ENCODE peak calls at places on chromosomes 7 and 10, in four cellular contexts. One of them, this sample, is unnamed.

GRCh38 chr7:22718200-22718711 is 8.7 kb upstream of the IL6 start:
- DNase-seq in heart right ventricle: no peak
- DNase-seq in PC-9: peak; percentile 94
- DNase-seq in left ventricle myocardium inferior: no peak
- DNase-seq in this sample: no peak

GRCh38 chr7:128833148-128833938 is 3.1 kb downstream of the FLNC start:
- DNase-seq in PC-9: no peak
- DNase-seq in heart right ventricle: peak; percentile 82
- DNase-seq in left ventricle myocardium inferior: peak; percentile 77
- DNase-seq in this sample: peak; percentile 68

GRCh38 chr10:19412531-19412930 is 363.9 kb downstream of the MALRD1 start:
- DNase-seq in left ventricle myocardium inferior: no peak
- DNase-seq in heart right ventricle: no peak
- DNase-seq in PC-9: no peak
- DNase-seq in this sample: no peak

GRCh38 chr10:17637869-17638268 is 6.1 kb upstream of the STAM start:
- DNase-seq in PC-9: no peak
- DNase-seq in left ventricle myocardium inferior: no peak
- DNase-seq in heart right ventricle: no peak
- DNase-seq in this sample: no peak

GRCh38 chr7:142496545-142496991 is 238.7 kb upstream of the PRSS58 start:
- DNase-seq in left ventricle myocardium inferior: no peak
- DNase-seq in heart right ventricle: no peak
- DNase-seq in PC-9: peak; percentile 98
- DNase-seq in this sample: no peak

GRCh38 chr7:127916735-127917134 is 114.5 kb downstream of the LRRC4 start:
- DNase-seq in left ventricle myocardium inferior: no peak
- DNase-seq in PC-9: no peak
- DNase-seq in heart right ventricle: no peak
- DNase-seq in this sample: no peak

GRCh38 chr7:4633012-4633411 is 49.1 kb upstream of the FOXK1 start:
- DNase-seq in heart right ventricle: no peak
- DNase-seq in PC-9: no peak
- DNase-seq in left ventricle myocardium inferior: no peak
- DNase-seq in this sample: no peak

GRCh38 chr7:84389242-84389641 is 194.7 kb upstream of the SEMA3A start:
- DNase-seq in PC-9: no peak
- DNase-seq in left ventricle myocardium inferior: no peak
- DNase-seq in heart right ventricle: no peak
- DNase-seq in this sample: no peak

GRCh38 chr10:113041841-113042745 is 92.0 kb downstream of the TCF7L2 start:
- DNase-seq in PC-9: no peak
- DNase-seq in heart right ventricle: no peak
- DNase-seq in left ventricle myocardium inferior: no peak
- DNase-seq in this sample: no peak

GRCh38 chr10:129305046-129305445 is 162.0 kb upstream of the MGMT start:
- DNase-seq in left ventricle myocardium inferior: no peak
- DNase-seq in heart right ventricle: no peak
- DNase-seq in PC-9: peak; percentile 37
- DNase-seq in this sample: no peak

GRCh38 chr7:11726251-11727155 is 105.5 kb downstream of the THSD7A start:
- DNase-seq in left ventricle myocardium inferior: peak; percentile 34
- DNase-seq in PC-9: no peak
- DNase-seq in heart right ventricle: peak; percentile 34
- DNase-seq in this sample: no peak

GRCh38 chr7:44617225-44617885 is 10.9 kb downstream of the OGDH start:
- DNase-seq in left ventricle myocardium inferior: no peak
- DNase-seq in PC-9: peak; percentile 50
- DNase-seq in heart right ventricle: no peak
- DNase-seq in this sample: no peak

GRCh38 chr7:33854178-33854577 is 51.2 kb upstream of the BMPER start:
- DNase-seq in left ventricle myocardium inferior: no peak
- DNase-seq in PC-9: no peak
- DNase-seq in heart right ventricle: no peak
- DNase-seq in this sample: no peak

GRCh38 chr10:79266543-79267312 is 80.5 kb upstream of the PPIF start:
- DNase-seq in PC-9: no peak
- DNase-seq in heart right ventricle: peak; percentile 82
- DNase-seq in left ventricle myocardium inferior: peak; percentile 70
- DNase-seq in this sample: peak; percentile 89

GRCh38 chr7:130732980-130733865 is 784 bp downstream of the KLF14 start:
- DNase-seq in left ventricle myocardium inferior: peak; percentile 14
- DNase-seq in heart right ventricle: no peak
- DNase-seq in PC-9: no peak
- DNase-seq in this sample: peak; percentile 90

GRCh38 chr10:76764177-76764576 is 873.4 kb downstream of the KCNMA1 start:
- DNase-seq in heart right ventricle: no peak
- DNase-seq in left ventricle myocardium inferior: no peak
- DNase-seq in PC-9: no peak
- DNase-seq in this sample: no peak

GRCh38 chr10:82282782-82283456 is 407.9 kb downstream of the NRG3 start:
- DNase-seq in left ventricle myocardium inferior: no peak
- DNase-seq in heart right ventricle: no peak
- DNase-seq in PC-9: peak; percentile 31
- DNase-seq in this sample: no peak

GRCh38 chr10:133411523-133412380 is 12.7 kb downstream of the SPRN start:
- DNase-seq in heart right ventricle: no peak
- DNase-seq in left ventricle myocardium inferior: no peak
- DNase-seq in PC-9: no peak
- DNase-seq in this sample: no peak

GRCh38 chr7:26397786-26398435 is 106.2 kb downstream of the SNX10 start:
- DNase-seq in left ventricle myocardium inferior: peak; percentile 36
- DNase-seq in PC-9: no peak
- DNase-seq in heart right ventricle: peak; percentile 17
- DNase-seq in this sample: no peak

GRCh38 chr7:132485600-132486594 is 90.4 kb downstream of the PLXNA4 start:
- DNase-seq in left ventricle myocardium inferior: peak; percentile 40
- DNase-seq in heart right ventricle: peak; percentile 70
- DNase-seq in PC-9: no peak
- DNase-seq in this sample: no peak

GRCh38 chr10:132654708-132655661 is 117.4 kb downstream of the INPP5A start:
- DNase-seq in PC-9: no peak
- DNase-seq in heart right ventricle: peak; percentile 35
- DNase-seq in left ventricle myocardium inferior: peak; percentile 42
- DNase-seq in this sample: peak; percentile 90

GRCh38 chr10:17375936-17376584 is 78.3 kb downstream of the ST8SIA6 start:
- DNase-seq in left ventricle myocardium inferior: no peak
- DNase-seq in PC-9: no peak
- DNase-seq in heart right ventricle: no peak
- DNase-seq in this sample: no peak

GRCh38 chr10:30788307-30788706 is 158.8 kb upstream of the LYZL2 start:
- DNase-seq in PC-9: no peak
- DNase-seq in heart right ventricle: no peak
- DNase-seq in left ventricle myocardium inferior: no peak
- DNase-seq in this sample: no peak

GRCh38 chr10:79139124-79139835 is 70.5 kb downstream of the ZMIZ1 start:
- DNase-seq in left ventricle myocardium inferior: peak; percentile 78
- DNase-seq in PC-9: no peak
- DNase-seq in heart right ventricle: peak; percentile 82
- DNase-seq in this sample: no peak

GRCh38 chr10:60921631-60922030 is 22.4 kb downstream of the RHOBTB1 start:
- DNase-seq in heart right ventricle: no peak
- DNase-seq in left ventricle myocardium inferior: no peak
- DNase-seq in PC-9: no peak
- DNase-seq in this sample: no peak

GRCh38 chr7:149642579-149642978 is 130.8 kb downstream of the ZNF467 start:
- DNase-seq in left ventricle myocardium inferior: peak; percentile 53
- DNase-seq in heart right ventricle: peak; percentile 36
- DNase-seq in PC-9: no peak
- DNase-seq in this sample: no peak

GRCh38 chr10:12971001-12971788 is 30.3 kb downstream of the CCDC3 start:
- DNase-seq in left ventricle myocardium inferior: no peak
- DNase-seq in PC-9: no peak
- DNase-seq in heart right ventricle: peak; percentile 24
- DNase-seq in this sample: no peak

GRCh38 chr7:90474284-90475210 is 5.1 kb downstream of the PTTG1IP2 start:
- DNase-seq in heart right ventricle: no peak
- DNase-seq in PC-9: no peak
- DNase-seq in left ventricle myocardium inferior: no peak
- DNase-seq in this sample: no peak

GRCh38 chr10:13608246-13608853 is 21.6 kb downstream of the PRPF18 start:
- DNase-seq in left ventricle myocardium inferior: no peak
- DNase-seq in heart right ventricle: no peak
- DNase-seq in PC-9: no peak
- DNase-seq in this sample: no peak

GRCh38 chr10:34446046-34446445 is 369.1 kb downstream of the PARD3 start:
- DNase-seq in PC-9: no peak
- DNase-seq in heart right ventricle: no peak
- DNase-seq in left ventricle myocardium inferior: no peak
- DNase-seq in this sample: no peak

GRCh38 chr10:71368639-71369038 is 28.1 kb upstream of the CDH23 start:
- DNase-seq in left ventricle myocardium inferior: no peak
- DNase-seq in PC-9: no peak
- DNase-seq in heart right ventricle: no peak
- DNase-seq in this sample: no peak

GRCh38 chr10:48745662-48746245 is 61.1 kb downstream of the WDFY4 start:
- DNase-seq in left ventricle myocardium inferior: no peak
- DNase-seq in heart right ventricle: no peak
- DNase-seq in PC-9: no peak
- DNase-seq in this sample: no peak

DNA sequence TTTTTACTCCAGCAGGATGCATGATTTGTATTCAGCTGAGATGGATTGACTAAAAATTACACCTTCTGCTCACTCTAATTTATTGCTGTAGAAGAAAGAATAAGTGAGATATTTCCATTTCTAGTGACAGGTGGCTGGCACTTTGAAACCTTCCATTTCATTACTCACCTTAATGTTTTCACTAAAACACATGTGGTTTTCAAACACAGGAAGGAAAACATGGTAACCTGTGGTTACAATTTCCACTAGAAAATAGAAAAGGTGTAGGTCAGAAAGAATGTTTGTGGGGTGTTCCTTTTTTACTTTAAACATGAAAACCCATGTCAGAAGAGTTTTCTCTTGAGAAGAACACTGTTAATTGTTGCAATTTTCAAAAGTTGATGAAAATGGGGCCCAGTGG is 12.0 kb upstream of the PRKCQ start:
- DNase-seq in left ventricle myocardium inferior: no peak
- DNase-seq in PC-9: no peak
- DNase-seq in heart right ventricle: no peak
- DNase-seq in this sample: no peak
- H3K4me1 ChIP-seq in left ventricle myocardium inferior: no peaks in the 10 kb centered on the region
- H3K4me1 ChIP-seq in PC-9: no peaks in the 10 kb centered on the region
- H3K4me1 ChIP-seq in heart right ventricle: no peaks in the 10 kb centered on the region
- H3K4me1 ChIP-seq in this sample: no peaks in the 10 kb centered on the region

GRCh38 chr7:156435486-156436231 is 204.9 kb upstream of the RNF32 start:
- DNase-seq in PC-9: no peak
- DNase-seq in left ventricle myocardium inferior: no peak
- DNase-seq in heart right ventricle: no peak
- DNase-seq in this sample: no peak

GRCh38 chr7:156440456-156440855 is 200.1 kb upstream of the RNF32 start:
- DNase-seq in PC-9: no peak
- DNase-seq in left ventricle myocardium inferior: no peak
- DNase-seq in heart right ventricle: no peak
- DNase-seq in this sample: no peak

GRCh38 chr7:156434706-156435105 is 205.9 kb upstream of the RNF32 start:
- DNase-seq in PC-9: no peak
- DNase-seq in heart right ventricle: no peak
- DNase-seq in left ventricle myocardium inferior: no peak
- DNase-seq in this sample: no peak

GRCh38 chr7:156437021-156437614 is 203.5 kb upstream of the RNF32 start:
- DNase-seq in heart right ventricle: no peak
- DNase-seq in left ventricle myocardium inferior: no peak
- DNase-seq in PC-9: no peak
- DNase-seq in this sample: no peak

DNA sequence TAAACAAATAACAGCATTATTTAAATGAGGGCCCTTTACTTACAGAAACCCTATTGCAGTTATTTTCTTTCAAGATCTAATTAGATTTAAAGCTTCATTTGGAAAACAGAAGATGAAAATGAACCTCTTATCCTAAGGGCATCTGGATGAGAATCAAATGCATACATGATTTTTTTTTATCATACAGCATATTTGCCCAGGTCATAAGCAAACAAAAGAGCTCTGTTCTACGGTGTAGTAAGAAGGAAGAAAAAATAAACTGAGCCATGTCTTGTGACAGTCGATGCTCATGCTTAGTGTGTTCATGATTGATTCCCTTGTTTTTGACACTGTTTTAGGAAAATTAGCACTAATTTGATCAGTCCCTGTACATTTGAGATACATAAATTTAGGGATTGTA is 202.6 kb upstream of the RNF32 start:
- DNase-seq in heart right ventricle: no peak
- DNase-seq in PC-9: no peak
- DNase-seq in left ventricle myocardium inferior: no peak
- DNase-seq in this sample: no peak
- H3K4me1 ChIP-seq in heart right ventricle: no peaks in the 10 kb centered on the region
- H3K4me1 ChIP-seq in PC-9: no peaks in the 10 kb centered on the region
- H3K4me1 ChIP-seq in left ventricle myocardium inferior: no peaks in the 10 kb centered on the region
- H3K4me1 ChIP-seq in this sample: no peaks in the 10 kb centered on the region

DNA sequence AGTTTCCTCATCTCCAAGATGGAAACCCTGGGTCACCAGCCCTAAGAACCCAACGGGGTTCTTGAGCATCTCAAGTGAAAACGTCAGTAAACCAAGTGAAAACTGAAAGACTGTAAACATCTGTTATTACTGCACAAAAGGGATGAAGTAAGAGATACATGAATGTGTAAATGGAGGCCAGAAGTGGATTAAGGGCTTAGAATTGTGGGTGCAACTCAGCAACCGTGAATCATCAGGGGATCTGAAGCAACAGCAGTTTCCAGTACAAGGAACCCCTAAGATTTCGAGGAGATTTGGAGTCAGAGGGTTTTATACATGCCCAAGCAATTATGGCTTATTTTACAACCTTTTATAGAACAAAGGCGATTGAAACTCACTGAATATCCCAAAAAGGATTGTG is 95.7 kb upstream of the SVIL start:
- DNase-seq in heart right ventricle: no peak
- DNase-seq in PC-9: no peak
- DNase-seq in left ventricle myocardium inferior: no peak
- DNase-seq in this sample: no peak
- H3K4me1 ChIP-seq in heart right ventricle: peaks cover 38% of the 10 kb centered on the region
- H3K4me1 ChIP-seq in PC-9: peaks cover 34% of the 10 kb centered on the region
- H3K4me1 ChIP-seq in left ventricle myocardium inferior: peaks cover 42% of the 10 kb centered on the region
- H3K4me1 ChIP-seq in this sample: peaks cover 84% of the 10 kb centered on the region

GRCh38 chr10:70297224-70297623 is 13.4 kb upstream of the NPFFR1 start:
- DNase-seq in heart right ventricle: no peak
- DNase-seq in PC-9: no peak
- DNase-seq in left ventricle myocardium inferior: no peak
- DNase-seq in this sample: no peak
- H3K4me1 ChIP-seq in heart right ventricle: peaks cover 23% of the 10 kb centered on the region
- H3K4me1 ChIP-seq in PC-9: peaks cover 11% of the 10 kb centered on the region
- H3K4me1 ChIP-seq in left ventricle myocardium inferior: peaks cover 25% of the 10 kb centered on the region
- H3K4me1 ChIP-seq in this sample: peaks cover 34% of the 10 kb centered on the region

DNA sequence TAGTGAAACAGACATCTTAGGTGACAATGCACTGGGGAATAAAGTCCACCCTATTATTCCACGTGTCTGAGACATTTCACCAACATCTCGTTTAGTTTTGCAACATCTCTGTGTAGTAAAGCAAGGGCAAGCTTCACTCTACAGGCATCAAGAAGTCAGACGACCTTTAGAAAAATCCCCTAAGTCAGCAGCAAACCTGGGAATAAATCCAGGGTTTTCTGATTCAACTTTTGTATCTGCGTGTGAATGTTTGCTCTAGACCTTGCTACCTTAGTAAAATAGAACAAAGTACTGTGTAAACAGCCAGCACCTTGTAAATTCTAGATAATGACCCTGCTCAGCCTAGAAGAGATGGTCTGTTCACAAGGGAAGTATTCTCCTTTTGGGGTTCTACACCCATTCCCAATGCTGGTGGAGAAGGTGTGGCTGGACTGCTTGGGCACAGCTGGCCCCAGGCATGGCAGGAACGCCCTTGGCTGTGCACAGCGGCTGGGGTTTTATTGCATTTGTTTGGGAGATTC is 38.4 kb upstream of the GALNTL5 start:
- DNase-seq in heart right ventricle: no peak
- DNase-seq in left ventricle myocardium inferior: no peak
- DNase-seq in PC-9: no peak
- DNase-seq in this sample: no peak
- H3K4me1 ChIP-seq in heart right ventricle: no peaks in the 10 kb centered on the region
- H3K4me1 ChIP-seq in left ventricle myocardium inferior: no peaks in the 10 kb centered on the region
- H3K4me1 ChIP-seq in PC-9: no peaks in the 10 kb centered on the region
- H3K4me1 ChIP-seq in this sample: peaks cover 10% of the 10 kb centered on the region